ENCODE peak calls at places on chromosomes 6 and 20, in seven cellular contexts. N, I, Z, X, W, A and S are unnamed samples.

GRCh38 chr20:3461191-3461874 is 9.5 kb upstream of the ATRN start:
- DNase-seq in N (no peak), I (no peak), Z (no peak), X (no peak), W (no peak), A (no peak), S (no peak)

GRCh38 chr6:135358907-135359459 is 138.6 kb downstream of the AHI1 start:
- DNase-seq in N (no peak), I (no peak), Z (no peak), X (no peak), W (no peak), A (no peak), S (no peak)

GRCh38 chr6:34813028-34813742 is 21.3 kb downstream of the BLTP3A start:
- DNase-seq in N (no peak), I (no peak), Z (no peak), X (peak), W (no peak), A (no peak), S (no peak)

GRCh38 chr20:61127311-61128044 is 124.6 kb upstream of the CDH4 start:
- DNase-seq in N (no peak), I (no peak), Z (no peak), X (no peak), W (no peak), A (no peak), S (no peak)

GRCh38 chr6:3318226-3318625 is 59.5 kb downstream of the PSMG4 start:
- DNase-seq in N (no peak), I (no peak), Z (no peak), X (no peak), W (no peak), A (no peak), S (no peak)

GRCh38 chr20:37504404-37505096 is 16.5 kb upstream of the NNAT start:
- DNase-seq in N (no peak), I (no peak), Z (no peak), X (no peak), W (no peak), A (no peak), S (no peak)

GRCh38 chr6:158565482-158566040 is 5.7 kb downstream of the TMEM181 start:
- DNase-seq in N (no peak), I (no peak), Z (no peak), X (no peak), W (no peak), A (no peak), S (no peak)

GRCh38 chr6:150036081-150036480 is 10.7 kb upstream of the RAET1L start:
- DNase-seq in N (no peak), I (no peak), Z (no peak), X (no peak), W (no peak), A (no peak), S (no peak)

GRCh38 chr6:133115960-133116359 is 125.2 kb upstream of the EYA4 start:
- DNase-seq in N (no peak), I (no peak), Z (no peak), X (no peak), W (no peak), A (no peak), S (no peak)

GRCh38 chr6:68691120-68691519 is 56.0 kb downstream of the ADGRB3 start:
- DNase-seq in N (no peak), I (no peak), Z (no peak), X (no peak), W (no peak), A (no peak), S (no peak)

GRCh38 chr20:62377615-62378085 is 9.3 kb upstream of the RPS21 start:
- DNase-seq in N (no peak), I (no peak), Z (no peak), X (no peak), W (no peak), A (no peak), S (no peak)

GRCh38 chr20:18057994-18058349 is 256 bp upstream of the OVOL2 start:
- DNase-seq in N (no peak), I (no peak), Z (no peak), X (peak), W (no peak), A (no peak), S (no peak)

GRCh38 chr6:137731960-137732616 is 135.0 kb upstream of the TNFAIP3 start:
- DNase-seq in N (no peak), I (peak), Z (no peak), X (no peak), W (no peak), A (no peak), S (no peak)

GRCh38 chr6:63549076-63549475 is 23.2 kb upstream of the LOC128125822 start:
- DNase-seq in N (no peak), I (no peak), Z (no peak), X (no peak), W (no peak), A (no peak), S (no peak)

GRCh38 chr6:161444464-161444863 is 170.6 kb upstream of the AGPAT4 start:
- DNase-seq in N (no peak), I (no peak), Z (no peak), X (no peak), W (no peak), A (peak), S (peak)

GRCh38 chr6:57173886-57174510 is 1.9 kb downstream of the BAG2 start:
- DNase-seq in N (no peak), I (peak), Z (no peak), X (peak), W (peak), A (no peak), S (no peak)

GRCh38 chr6:65410309-65410708 is 296.7 kb downstream of the EYS start:
- DNase-seq in N (no peak), I (no peak), Z (no peak), X (no peak), W (no peak), A (no peak), S (no peak)

GRCh38 chr20:18679020-18679419 is 91.2 kb downstream of the DTD1 start:
- DNase-seq in N (no peak), I (no peak), Z (no peak), X (no peak), W (no peak), A (no peak), S (peak)

GRCh38 chr6:140393665-140394064 is 1019.2 kb upstream of the CITED2 start:
- DNase-seq in N (no peak), I (no peak), Z (no peak), X (no peak), W (no peak), A (no peak), S (no peak)

GRCh38 chr20:51624157-51624731 is 81.7 kb upstream of the NFATC2 start:
- DNase-seq in N (peak), I (peak), Z (no peak), X (peak), W (peak), A (peak), S (peak)

GRCh38 chr6:113809818-113810217 is 47.3 kb upstream of the MARCKS start:
- DNase-seq in N (no peak), I (no peak), Z (peak), X (no peak), W (no peak), A (no peak), S (no peak)

GRCh38 chr6:23016701-23017100 is 447.3 kb downstream of the HDGFL1 start:
- DNase-seq in N (no peak), I (no peak), Z (no peak), X (no peak), W (no peak), A (no peak), S (no peak)

GRCh38 chr20:61871913-61872312 is 193.8 kb downstream of the TAF4 start:
- DNase-seq in N (no peak), I (no peak), Z (no peak), X (no peak), W (no peak), A (no peak), S (no peak)

GRCh38 chr6:89475634-89476033 is 42.7 kb downstream of the ANKRD6 start:
- DNase-seq in N (no peak), I (peak), Z (peak), X (no peak), W (no peak), A (no peak), S (no peak)

GRCh38 chr6:33768644-33769120 is 20.2 kb downstream of the LEMD2 start:
- DNase-seq in N (no peak), I (peak), Z (no peak), X (peak), W (peak), A (peak), S (peak)

GRCh38 chr6:79964607-79965081 is 17.3 kb upstream of the ELOVL4 start:
- DNase-seq in N (no peak), I (no peak), Z (no peak), X (no peak), W (no peak), A (no peak), S (no peak)

GRCh38 chr20:41248371-41249024 is 69.0 kb downstream of the ZHX3 start:
- DNase-seq in N (no peak), I (no peak), Z (no peak), X (no peak), W (no peak), A (no peak), S (peak)

GRCh38 chr6:34462010-34462409 is 3.9 kb upstream of the PACSIN1 start:
- DNase-seq in N (no peak), I (no peak), Z (no peak), X (no peak), W (no peak), A (no peak), S (no peak)

GRCh38 chr6:56230976-56231566 is 16.3 kb downstream of the COL21A1 start:
- DNase-seq in N (no peak), I (no peak), Z (no peak), X (no peak), W (no peak), A (no peak), S (no peak)

GRCh38 chr6:89146748-89147715 is 1.2 kb downstream of the PM20D2 start:
- DNase-seq in N (no peak), I (peak), Z (no peak), X (no peak), W (peak), A (no peak), S (peak)

GRCh38 chr20:55375920-55376319 is 629.4 kb downstream of the CBLN4 start:
- DNase-seq in N (no peak), I (no peak), Z (no peak), X (no peak), W (no peak), A (no peak), S (no peak)

GRCh38 chr20:37524859-37525708 is 2.6 kb downstream of the BLCAP start:
- DNase-seq in N (no peak), I (no peak), Z (no peak), X (no peak), W (no peak), A (no peak), S (no peak)

GRCh38 chr6:167676666-167677421 is 149.9 kb upstream of the AFDN start:
- DNase-seq in N (no peak), I (peak), Z (no peak), X (no peak), W (no peak), A (no peak), S (no peak)

GRCh38 chr6:105692630-105693212 is 289.8 kb upstream of the PREP start:
- DNase-seq in N (no peak), I (no peak), Z (no peak), X (no peak), W (no peak), A (no peak), S (no peak)

DNA sequence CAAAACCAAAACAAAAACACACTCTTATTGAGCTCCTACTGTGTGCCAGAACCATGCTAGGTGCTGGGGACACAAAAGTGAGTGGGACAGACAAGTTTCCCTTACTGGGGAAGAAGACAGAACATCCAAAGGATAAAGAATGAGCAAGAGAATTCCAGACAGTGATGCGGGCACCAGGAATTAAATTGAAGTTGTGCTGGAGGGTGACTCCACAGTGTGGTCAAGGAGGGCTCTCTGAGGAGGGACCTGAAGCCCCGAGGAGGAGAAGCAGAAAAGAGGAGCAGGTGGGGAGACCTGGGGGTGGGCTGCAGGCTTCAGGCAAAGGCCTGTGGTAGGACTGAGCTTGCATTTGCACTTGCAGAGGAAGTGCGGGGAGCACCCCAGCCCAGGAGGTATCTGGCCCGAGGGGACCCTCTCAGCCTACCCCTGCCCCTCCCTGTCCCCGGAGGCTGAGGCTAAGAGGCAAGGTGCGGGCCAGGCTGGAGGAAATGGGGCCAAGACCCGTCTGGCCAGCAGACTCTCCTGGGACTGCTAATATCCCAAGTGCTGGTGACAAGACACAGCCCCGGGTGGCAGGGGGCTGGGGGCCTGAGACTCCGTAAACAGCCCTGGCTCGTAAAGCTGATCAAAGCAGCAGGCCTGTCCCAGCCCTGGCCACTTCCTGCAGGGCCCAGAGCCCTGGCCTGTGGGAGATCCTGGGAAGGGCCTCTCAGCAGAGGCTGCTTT is 57.1 kb downstream of the SNAI1 start:
- DNase-seq in N (no peak), I (no peak), Z (no peak), X (peak), W (no peak), A (no peak), S (no peak)
- TF ChIP-seq JUND in N (no peak), I (no peak), Z (no peak), X (no peak), W (no peak), A (no peak), S (no peak)

GRCh38 chr6:52539607-52540006 is 37.3 kb downstream of the TRAM2 start:
- DNase-seq in N (no peak), I (no peak), Z (no peak), X (no peak), W (no peak), A (peak), S (no peak)

GRCh38 chr6:52538252-52538905 is 38.5 kb downstream of the TRAM2 start:
- DNase-seq in N (no peak), I (no peak), Z (no peak), X (no peak), W (no peak), A (no peak), S (peak)

GRCh38 chr6:52541135-52541534 is 35.7 kb downstream of the TRAM2 start:
- DNase-seq in N (no peak), I (no peak), Z (no peak), X (no peak), W (no peak), A (no peak), S (no peak)

GRCh38 chr6:52538921-52539354 is 37.9 kb downstream of the TRAM2 start:
- DNase-seq in N (no peak), I (no peak), Z (no peak), X (no peak), W (no peak), A (no peak), S (no peak)

GRCh38 chr6:52540286-52540902 is 36.5 kb downstream of the TRAM2 start:
- DNase-seq in N (no peak), I (no peak), Z (no peak), X (no peak), W (no peak), A (no peak), S (no peak)
- TF ChIP-seq JUND in N (no peak), I (no peak), Z (no peak), X (peak), W (no peak), A (no peak), S (no peak)

GRCh38 chr20:46112430-46113020 is 5.6 kb upstream of the CD40 start:
- DNase-seq in N (no peak), I (no peak), Z (no peak), X (peak), W (no peak), A (no peak), S (no peak)
- TF ChIP-seq JUND in N (no peak), I (no peak), Z (no peak), X (no peak), W (no peak), A (no peak), S (no peak)

DNA sequence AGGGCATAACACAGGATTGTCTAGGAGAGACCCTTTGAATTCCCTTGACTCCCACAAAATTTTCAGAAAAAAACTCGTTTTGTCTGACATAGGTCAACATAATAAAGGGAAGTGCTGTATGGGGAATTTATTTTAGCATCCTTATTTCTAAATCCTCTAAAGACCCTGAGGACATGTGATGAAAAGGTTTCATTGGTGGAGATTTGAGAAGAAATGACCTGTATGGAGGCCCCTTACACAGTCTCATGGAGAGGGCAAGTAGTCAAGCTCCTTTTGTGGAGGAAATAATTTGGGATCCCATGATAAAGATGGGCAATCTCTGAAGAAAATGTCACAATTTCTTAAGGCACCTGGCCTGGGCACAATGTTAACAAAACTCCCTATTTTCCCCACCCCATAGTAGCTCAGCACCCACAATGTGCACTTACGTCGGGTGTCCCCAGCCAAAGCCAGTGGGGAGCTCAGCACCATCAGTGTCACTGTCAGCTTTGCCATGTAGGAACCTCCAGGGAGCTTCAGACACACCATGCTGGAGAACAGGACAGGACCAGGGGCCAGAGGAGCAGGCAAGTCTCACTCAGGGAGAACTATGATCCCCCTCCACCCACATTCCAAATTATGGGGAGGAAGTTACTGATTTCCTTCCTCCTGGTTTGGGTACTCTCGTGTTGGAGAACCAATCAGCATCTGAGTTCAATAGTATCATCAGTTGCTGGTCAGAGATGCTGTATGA is at the start of gene HLA-DRB5:
- DNase-seq in N (no peak), I (no peak), Z (peak), X (no peak), W (peak), A (no peak), S (peak)
- TF ChIP-seq JUND in N (no peak), I (no peak), Z (no peak), X (no peak), W (no peak), A (no peak), S (no peak)